ENCODE peak calls at places on chromosomes 4 and X, in six cellular contexts. W is prostate gland, X is cardiac muscle cell, L is psoas muscle, F is spleen, M is lower lobe of right lung. I is an unnamed sample.

GRCh38 chrX:2474280-2474962 is 26.4 kb downstream of the DHRSX start:
- DNase-seq in W (no peak), X (no peak), L (no peak), F (peak), M (peak), I (no peak)

GRCh38 chr4:20095805-20096541 is 155.7 kb upstream of the SLIT2 start:
- DNase-seq in W (no peak), X (no peak), L (no peak), F (no peak), M (no peak), I (no peak)

GRCh38 chr4:128521634-128522253 is 234.1 kb upstream of the PGRMC2 start:
- DNase-seq in W (no peak), X (no peak), L (no peak), F (no peak), M (no peak), I (no peak)

GRCh38 chrX:39484669-39485068 is 613.1 kb downstream of the BCOR start:
- DNase-seq in W (no peak), X (no peak), L (no peak), F (no peak), M (no peak), I (no peak)

GRCh38 chr4:174283507-174284180 is at the start of the genes CEP44 and FBXO8:
- DNase-seq in W (peak), X (peak), L (peak), F (peak), M (peak), I (peak)

GRCh38 chr4:166422475-166422874 is 549.4 kb downstream of the TLL1 start:
- DNase-seq in W (no peak), X (no peak), L (no peak), F (no peak), M (no peak), I (no peak)

GRCh38 chr4:3122081-3122563 is 47.6 kb downstream of the HTT start:
- DNase-seq in W (no peak), X (no peak), L (no peak), F (no peak), M (no peak), I (no peak)

GRCh38 chr4:762211-763190 is 56.9 kb downstream of the PCGF3 start:
- DNase-seq in W (no peak), X (no peak), L (peak), F (no peak), M (peak), I (no peak)

GRCh38 chrX:150813922-150814321 is 84.5 kb downstream of the CD99L2 start:
- DNase-seq in W (no peak), X (no peak), L (no peak), F (no peak), M (no peak), I (no peak)

GRCh38 chr4:83237591-83237990 is 47.0 kb downstream of the COQ2 start:
- DNase-seq in W (no peak), X (no peak), L (no peak), F (no peak), M (no peak), I (no peak)

GRCh38 chr4:185127021-185127925 is 15.8 kb upstream of the SLC25A4 start:
- DNase-seq in W (peak), X (peak), L (peak), F (no peak), M (peak), I (no peak)

GRCh38 chr4:41304221-41304620 is 47.5 kb downstream of the UCHL1 start:
- DNase-seq in W (no peak), X (no peak), L (no peak), F (no peak), M (peak), I (no peak)

GRCh38 chr4:66911898-66912297 is 633.4 kb downstream of the CENPC start:
- DNase-seq in W (no peak), X (no peak), L (no peak), F (no peak), M (no peak), I (no peak)

GRCh38 chrX:3639236-3639635 is 74.2 kb downstream of the PRKX start:
- DNase-seq in W (no peak), X (no peak), L (no peak), F (no peak), M (no peak), I (no peak)

GRCh38 chr4:147717878-147718277 is 14.0 kb upstream of the ARHGAP10 start:
- DNase-seq in W (no peak), X (no peak), L (no peak), F (no peak), M (no peak), I (no peak)

GRCh38 chrX:68354869-68355628 is 78.2 kb downstream of the OPHN1 start:
- DNase-seq in W (no peak), X (no peak), L (no peak), F (no peak), M (no peak), I (no peak)

GRCh38 chr4:53994382-53994781 is 70.0 kb downstream of the CHIC2 start:
- DNase-seq in W (no peak), X (no peak), L (no peak), F (no peak), M (no peak), I (no peak)

GRCh38 chr4:72966652-72967051 is 102.9 kb downstream of the COX18 start:
- DNase-seq in W (no peak), X (no peak), L (no peak), F (no peak), M (no peak), I (no peak)

GRCh38 chr4:140260227-140260626 is 106.2 kb upstream of the MAML3 start:
- DNase-seq in W (no peak), X (no peak), L (no peak), F (no peak), M (no peak), I (no peak)

GRCh38 chr4:54228064-54228527 is 997 bp upstream of the PDGFRA start:
- DNase-seq in W (no peak), X (peak), L (peak), F (peak), M (peak), I (no peak)

GRCh38 chr4:1300466-1301455 is 11.1 kb downstream of the MAEA start:
- DNase-seq in W (no peak), X (no peak), L (peak), F (peak), M (peak), I (peak)

GRCh38 chr4:156615066-156615514 is 356.5 kb downstream of the PDGFC start:
- DNase-seq in W (no peak), X (no peak), L (no peak), F (no peak), M (no peak), I (no peak)

GRCh38 chrX:15946783-15947550 is 92.4 kb upstream of the AP1S2 start:
- DNase-seq in W (no peak), X (no peak), L (no peak), F (no peak), M (no peak), I (peak)

GRCh38 chrX:107684956-107685385 is 56.7 kb downstream of the PRPS1 start:
- DNase-seq in W (peak), X (peak), L (peak), F (peak), M (peak), I (peak)

GRCh38 chrX:45557390-45557789 is 356.7 kb upstream of the DIPK2B start:
- DNase-seq in W (no peak), X (no peak), L (no peak), F (no peak), M (no peak), I (no peak)

GRCh38 chr4:9762823-9763475 is 18.5 kb upstream of the DRD5 start:
- DNase-seq in W (peak), X (peak), L (no peak), F (no peak), M (no peak), I (no peak)

GRCh38 chrX:39766882-39767281 is 330.9 kb downstream of the BCOR start:
- DNase-seq in W (no peak), X (no peak), L (no peak), F (no peak), M (no peak), I (no peak)

GRCh38 chr4:157195374-157195773 is 25.2 kb upstream of the GRIA2 start:
- DNase-seq in W (no peak), X (no peak), L (no peak), F (no peak), M (no peak), I (no peak)

GRCh38 chr4:1252928-1253492 is 4.1 kb upstream of the CTBP1 start:
- DNase-seq in W (no peak), X (no peak), L (no peak), F (no peak), M (no peak), I (no peak)

GRCh38 chr4:179880756-179881155 is 2362.4 kb upstream of the TENM3 start:
- DNase-seq in W (no peak), X (no peak), L (no peak), F (no peak), M (no peak), I (no peak)

GRCh38 chr4:75834772-75835154 is 67.5 kb downstream of the PPEF2 start:
- DNase-seq in W (no peak), X (no peak), L (no peak), F (no peak), M (no peak), I (no peak)

GRCh38 chr4:70365479-70365878 is 4.9 kb downstream of the SMR3A start:
- DNase-seq in W (no peak), X (no peak), L (no peak), F (no peak), M (no peak), I (peak)

GRCh38 chr4:159146007-159146330 is 43.1 kb downstream of the RAPGEF2 start:
- DNase-seq in W (no peak), X (no peak), L (no peak), F (no peak), M (no peak), I (no peak)

GRCh38 chr4:85499573-85499972 is 24.6 kb downstream of the ARHGAP24 start:
- DNase-seq in W (no peak), X (no peak), L (no peak), F (no peak), M (no peak), I (no peak)

GRCh38 chrX:39967348-39967747 is 130.4 kb downstream of the BCOR start:
- DNase-seq in W (no peak), X (no peak), L (no peak), F (no peak), M (no peak), I (no peak)

GRCh38 chr4:52711834-52712171 is 39.4 kb downstream of the ERVMER34-1 start:
- DNase-seq in W (no peak), X (no peak), L (no peak), F (no peak), M (no peak), I (no peak)
- H3K27ac ChIP-seq in W (peak), X (no peak), L (peak), F (peak), M (peak), I (no peak)

GRCh38 chr4:153649572-153649991 is 34.5 kb upstream of the TLR2 start:
- DNase-seq in W (no peak), X (peak), L (no peak), F (no peak), M (no peak), I (no peak)
- TF ChIP-seq CTCF in W (no peak), X (peak), L (peak), F (peak), M (no peak), I (peak)

GRCh38 chr4:151206241-151207005 is 70.5 kb upstream of the PRSS48 start:
- DNase-seq in W (no peak), X (no peak), L (no peak), F (no peak), M (no peak), I (no peak)

GRCh38 chr4:151205722-151206121 is 71.2 kb upstream of the PRSS48 start:
- DNase-seq in W (no peak), X (no peak), L (no peak), F (no peak), M (no peak), I (no peak)

GRCh38 chr4:151204925-151205524 is 71.9 kb upstream of the PRSS48 start:
- DNase-seq in W (no peak), X (no peak), L (no peak), F (no peak), M (no peak), I (no peak)

GRCh38 chr4:151207186-151207585 is 69.8 kb upstream of the PRSS48 start:
- DNase-seq in W (no peak), X (no peak), L (no peak), F (no peak), M (no peak), I (no peak)

GRCh38 chr4:151207868-151208267 is 69.1 kb upstream of the PRSS48 start:
- DNase-seq in W (no peak), X (no peak), L (no peak), F (no peak), M (no peak), I (no peak)
- H3K27ac ChIP-seq in W (no peak), X (peak), L (no peak), F (no peak), M (no peak), I (no peak)

GRCh38 chr4:142088906-142089305 is 452.5 kb downstream of the IL15 start:
- DNase-seq in W (no peak), X (no peak), L (no peak), F (no peak), M (no peak), I (no peak)

GRCh38 chr4:142080960-142081359 is 444.6 kb downstream of the IL15 start:
- DNase-seq in W (no peak), X (peak), L (no peak), F (no peak), M (no peak), I (no peak)

GRCh38 chr4:142083264-142083663 is 446.9 kb downstream of the IL15 start:
- DNase-seq in W (no peak), X (no peak), L (no peak), F (no peak), M (no peak), I (no peak)

GRCh38 chr4:142091085-142091513 is 454.7 kb downstream of the IL15 start:
- DNase-seq in W (no peak), X (no peak), L (no peak), F (no peak), M (no peak), I (no peak)

DNA sequence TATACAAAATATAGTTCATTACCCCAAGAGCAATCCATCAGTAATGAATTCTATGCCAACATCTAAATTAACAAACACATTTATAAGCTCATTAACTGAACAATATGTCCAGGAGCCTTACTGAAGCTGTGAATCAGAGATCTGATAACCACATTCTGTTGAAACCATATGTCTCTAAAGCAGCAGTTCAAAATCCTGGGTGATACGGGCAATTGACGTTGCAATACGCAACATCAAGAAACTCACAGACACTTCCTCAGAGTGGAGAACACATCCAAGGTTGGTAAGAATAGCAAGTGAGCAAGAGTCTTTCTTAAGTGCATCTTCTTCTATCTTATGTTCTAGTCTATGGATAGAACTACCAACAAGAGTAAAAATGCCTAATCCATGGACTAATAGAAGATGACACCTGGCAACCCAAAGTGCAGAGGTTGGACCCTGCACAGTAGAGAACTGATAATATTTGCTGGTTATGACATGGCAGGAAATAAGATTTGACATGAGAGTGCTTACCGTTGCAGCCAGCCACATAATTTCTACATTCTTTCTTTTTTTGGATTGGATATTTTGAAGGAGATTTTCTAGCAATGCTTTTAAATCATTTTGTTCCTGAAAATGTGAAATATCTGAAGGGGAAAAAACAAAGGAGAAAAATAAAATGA is 449.4 kb downstream of the IL15 start:
- DNase-seq in W (no peak), X (no peak), L (no peak), F (no peak), M (no peak), I (no peak)
- TF ChIP-seq CTCF in W (no peak), X (no peak), L (no peak), F (no peak), M (no peak), I (no peak)

DNA sequence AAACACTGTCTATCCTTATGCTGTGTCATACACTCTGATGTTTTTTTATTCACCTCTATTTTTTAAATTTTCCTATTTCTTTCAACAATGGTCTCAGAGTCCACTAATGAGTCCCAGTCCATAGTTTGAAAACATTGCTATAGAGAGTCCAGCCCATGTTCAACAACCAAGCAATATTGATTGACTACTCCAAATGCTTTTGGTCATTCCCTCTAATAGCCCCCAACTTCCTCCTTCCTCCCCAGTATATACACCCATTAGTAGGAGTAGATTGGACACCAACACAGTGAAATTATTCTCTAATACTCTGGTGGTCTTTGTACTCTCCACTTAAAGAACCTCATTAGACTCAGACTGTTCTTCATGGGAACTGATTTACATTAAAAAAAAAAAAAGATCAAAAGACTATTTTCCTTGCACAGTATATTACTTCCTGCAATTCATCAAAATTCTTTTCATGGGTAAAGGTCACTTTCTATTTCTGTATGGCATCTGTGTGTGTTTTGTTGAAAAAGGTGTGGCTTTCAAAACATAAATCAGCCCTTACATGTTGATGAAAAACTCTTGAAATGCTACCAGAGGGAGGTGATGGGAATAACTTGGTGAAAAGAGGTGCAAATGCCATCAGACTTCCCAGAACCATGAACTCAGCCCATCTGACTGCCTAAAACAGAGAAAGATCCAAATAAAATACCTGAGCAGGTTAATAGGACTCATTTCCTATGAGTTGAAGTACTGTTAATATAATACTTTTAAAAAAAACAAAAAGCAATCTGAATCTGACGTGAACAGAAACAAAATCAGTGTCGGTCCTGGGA is 250.3 kb upstream of the KLF3 start:
- DNase-seq in W (no peak), X (no peak), L (no peak), F (no peak), M (no peak), I (no peak)
- H3K27ac ChIP-seq in W (no peak), X (no peak), L (no peak), F (no peak), M (no peak), I (no peak)

DNA sequence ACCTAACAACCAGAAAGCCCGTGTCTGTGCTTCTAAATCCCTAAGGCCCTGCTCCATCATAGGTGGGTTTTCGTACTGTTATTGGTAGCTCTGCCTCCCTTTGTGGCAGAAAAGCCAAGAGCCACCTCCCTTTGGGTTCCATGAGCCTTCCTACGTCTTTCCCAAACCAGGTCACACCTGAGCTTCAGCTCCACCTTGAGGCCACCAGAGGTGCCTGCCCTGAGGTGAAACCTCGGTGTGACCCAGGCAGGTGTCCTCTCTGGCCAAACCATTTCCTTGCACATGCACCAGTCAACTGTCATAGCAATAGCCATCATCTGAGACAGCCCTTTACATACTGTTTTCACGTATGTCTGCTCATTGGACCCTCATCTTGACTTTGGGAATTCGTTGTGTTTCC is 188.0 kb upstream of the RBPJ start:
- DNase-seq in W (no peak), X (no peak), L (no peak), F (no peak), M (no peak), I (no peak)
- TF ChIP-seq CTCF in W (no peak), X (no peak), L (no peak), F (no peak), M (no peak), I (no peak)

DNA sequence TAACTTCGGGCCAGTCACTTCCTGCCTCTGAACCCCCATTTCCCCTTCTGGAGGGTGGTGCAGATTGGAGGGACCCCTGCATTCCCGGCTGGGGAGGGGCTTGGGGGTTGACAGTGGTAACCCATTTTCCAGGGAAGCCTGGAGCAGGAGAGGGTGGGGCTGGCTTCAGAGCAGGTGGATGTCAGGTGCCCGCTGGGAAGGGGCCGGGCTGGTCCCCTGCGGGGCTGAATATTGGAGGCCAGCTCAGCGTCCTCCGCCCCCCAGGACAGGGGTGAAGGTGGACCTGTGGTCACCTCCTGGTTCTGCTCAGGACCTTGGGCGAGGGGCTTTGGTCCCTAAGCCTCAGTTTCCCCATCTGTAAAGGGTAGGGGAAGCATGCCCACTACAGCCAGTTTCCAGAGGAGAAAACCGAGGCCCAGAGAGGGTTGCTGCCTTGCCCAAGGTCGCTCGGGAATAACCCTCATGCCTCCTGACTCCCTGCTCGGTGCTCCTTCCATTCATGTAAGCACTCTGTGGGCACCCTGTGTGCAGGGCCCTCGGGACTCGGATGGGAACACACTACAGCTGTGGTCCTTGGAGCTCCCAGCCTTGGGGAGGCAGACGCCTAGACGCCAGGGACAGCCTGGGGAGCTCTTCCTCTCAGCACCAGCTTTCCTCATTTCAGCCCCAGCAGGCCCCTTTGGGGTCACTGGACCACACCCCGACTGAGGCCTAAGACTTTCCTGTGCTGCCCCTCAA is 683 bp downstream of the MAN2B2 start:
- DNase-seq in W (no peak), X (no peak), L (no peak), F (no peak), M (no peak), I (no peak)
- H3K27ac ChIP-seq in W (peak), X (no peak), L (no peak), F (peak), M (peak), I (no peak)

I was measured in RWPE2.